ENCODE peak calls at places on chromosome 22, in eight cellular contexts. One of them, this sample, is unnamed.

GRCh38 chr22:36081023-36081431 is 52.4 kb upstream of the RBFOX2 start:
- DNase-seq in COR-L47: no peak
- DNase-seq in NCI-H1105: no peak
- DNase-seq in KBM-7: no peak
- DNase-seq in GM20000: no peak
- DNase-seq in A549: no peak
- DNase-seq in stimulated activated CD8-positive, alpha-beta memory T cell treated with anti-CD3 and anti-CD28 coated beads, Interleukin-12 subunit alpha, Interleukin-12 subunit beta, amount 100 ng/mL, for 1 hour: no peak
- DNase-seq in right cardiac atrium: no peak
- DNase-seq in this sample: no peak

GRCh38 chr22:39873963-39874362 is 19.6 kb downstream of the ENTHD1 start:
- DNase-seq in A549: no peak
- DNase-seq in GM20000: no peak
- DNase-seq in NCI-H1105: no peak
- DNase-seq in COR-L47: no peak
- DNase-seq in right cardiac atrium: no peak
- DNase-seq in stimulated activated CD8-positive, alpha-beta memory T cell treated with anti-CD3 and anti-CD28 coated beads, Interleukin-12 subunit alpha, Interleukin-12 subunit beta, amount 100 ng/mL, for 1 hour: no peak
- DNase-seq in KBM-7: no peak
- DNase-seq in this sample: no peak

GRCh38 chr22:38967451-38968450 is 10.3 kb downstream of the APOBEC3A start:
- DNase-seq in GM20000: no peak
- DNase-seq in KBM-7: no peak
- DNase-seq in A549: no peak
- DNase-seq in COR-L47: no peak
- DNase-seq in stimulated activated CD8-positive, alpha-beta memory T cell treated with anti-CD3 and anti-CD28 coated beads, Interleukin-12 subunit alpha, Interleukin-12 subunit beta, amount 100 ng/mL, for 1 hour: no peak
- DNase-seq in NCI-H1105: no peak
- DNase-seq in right cardiac atrium: peak
- DNase-seq in this sample: peak

GRCh38 chr22:27461470-27461869 is 340.1 kb downstream of the MN1 start:
- DNase-seq in KBM-7: no peak
- DNase-seq in COR-L47: no peak
- DNase-seq in A549: peak
- DNase-seq in GM20000: no peak
- DNase-seq in NCI-H1105: no peak
- DNase-seq in stimulated activated CD8-positive, alpha-beta memory T cell treated with anti-CD3 and anti-CD28 coated beads, Interleukin-12 subunit alpha, Interleukin-12 subunit beta, amount 100 ng/mL, for 1 hour: no peak
- DNase-seq in right cardiac atrium: no peak
- DNase-seq in this sample: no peak

GRCh38 chr22:49960967-49961600 is 512 bp downstream of the PIM3 start:
- DNase-seq in NCI-H1105: no peak
- DNase-seq in right cardiac atrium: peak
- DNase-seq in A549: no peak
- DNase-seq in GM20000: peak
- DNase-seq in COR-L47: peak
- DNase-seq in KBM-7: no peak
- DNase-seq in stimulated activated CD8-positive, alpha-beta memory T cell treated with anti-CD3 and anti-CD28 coated beads, Interleukin-12 subunit alpha, Interleukin-12 subunit beta, amount 100 ng/mL, for 1 hour: no peak
- DNase-seq in this sample: peak

GRCh38 chr22:32708835-32709234 is 92.7 kb upstream of the TIMP3 start:
- DNase-seq in A549: no peak
- DNase-seq in KBM-7: no peak
- DNase-seq in NCI-H1105: no peak
- DNase-seq in COR-L47: no peak
- DNase-seq in stimulated activated CD8-positive, alpha-beta memory T cell treated with anti-CD3 and anti-CD28 coated beads, Interleukin-12 subunit alpha, Interleukin-12 subunit beta, amount 100 ng/mL, for 1 hour: no peak
- DNase-seq in GM20000: no peak
- DNase-seq in right cardiac atrium: peak
- DNase-seq in this sample: peak

GRCh38 chr22:45318168-45318557 is 8.4 kb downstream of the FAM118A start:
- DNase-seq in NCI-H1105: peak
- DNase-seq in stimulated activated CD8-positive, alpha-beta memory T cell treated with anti-CD3 and anti-CD28 coated beads, Interleukin-12 subunit alpha, Interleukin-12 subunit beta, amount 100 ng/mL, for 1 hour: peak
- DNase-seq in right cardiac atrium: peak
- DNase-seq in GM20000: peak
- DNase-seq in COR-L47: peak
- DNase-seq in A549: no peak
- DNase-seq in KBM-7: peak
- DNase-seq in this sample: peak

GRCh38 chr22:47298017-47298820 is 535.8 kb downstream of the TBC1D22A start:
- DNase-seq in stimulated activated CD8-positive, alpha-beta memory T cell treated with anti-CD3 and anti-CD28 coated beads, Interleukin-12 subunit alpha, Interleukin-12 subunit beta, amount 100 ng/mL, for 1 hour: no peak
- DNase-seq in COR-L47: no peak
- DNase-seq in NCI-H1105: no peak
- DNase-seq in right cardiac atrium: no peak
- DNase-seq in GM20000: no peak
- DNase-seq in KBM-7: no peak
- DNase-seq in A549: no peak
- DNase-seq in this sample: no peak

GRCh38 chr22:30246962-30247376 is 410 bp upstream of the LIF start:
- DNase-seq in GM20000: no peak
- DNase-seq in stimulated activated CD8-positive, alpha-beta memory T cell treated with anti-CD3 and anti-CD28 coated beads, Interleukin-12 subunit alpha, Interleukin-12 subunit beta, amount 100 ng/mL, for 1 hour: no peak
- DNase-seq in KBM-7: no peak
- DNase-seq in COR-L47: no peak
- DNase-seq in A549: no peak
- DNase-seq in NCI-H1105: no peak
- DNase-seq in right cardiac atrium: no peak
- DNase-seq in this sample: no peak

GRCh38 chr22:22038178-22038880 is 55.7 kb upstream of the TOP3B start:
- DNase-seq in stimulated activated CD8-positive, alpha-beta memory T cell treated with anti-CD3 and anti-CD28 coated beads, Interleukin-12 subunit alpha, Interleukin-12 subunit beta, amount 100 ng/mL, for 1 hour: no peak
- DNase-seq in COR-L47: no peak
- DNase-seq in A549: no peak
- DNase-seq in KBM-7: no peak
- DNase-seq in NCI-H1105: no peak
- DNase-seq in GM20000: no peak
- DNase-seq in right cardiac atrium: no peak
- DNase-seq in this sample: no peak

GRCh38 chr22:33823552-33823951 is 96.7 kb downstream of the LARGE1 start:
- DNase-seq in COR-L47: no peak
- DNase-seq in NCI-H1105: no peak
- DNase-seq in right cardiac atrium: no peak
- DNase-seq in stimulated activated CD8-positive, alpha-beta memory T cell treated with anti-CD3 and anti-CD28 coated beads, Interleukin-12 subunit alpha, Interleukin-12 subunit beta, amount 100 ng/mL, for 1 hour: no peak
- DNase-seq in KBM-7: no peak
- DNase-seq in GM20000: no peak
- DNase-seq in A549: no peak
- DNase-seq in this sample: peak

GRCh38 chr22:26534166-26534855 is 22.0 kb upstream of the TFIP11 start:
- DNase-seq in KBM-7: no peak
- DNase-seq in A549: no peak
- DNase-seq in stimulated activated CD8-positive, alpha-beta memory T cell treated with anti-CD3 and anti-CD28 coated beads, Interleukin-12 subunit alpha, Interleukin-12 subunit beta, amount 100 ng/mL, for 1 hour: no peak
- DNase-seq in COR-L47: no peak
- DNase-seq in GM20000: no peak
- DNase-seq in NCI-H1105: no peak
- DNase-seq in right cardiac atrium: no peak
- DNase-seq in this sample: no peak

GRCh38 chr22:23234409-23235161 is 54.3 kb downstream of the BCR start:
- DNase-seq in right cardiac atrium: peak
- DNase-seq in stimulated activated CD8-positive, alpha-beta memory T cell treated with anti-CD3 and anti-CD28 coated beads, Interleukin-12 subunit alpha, Interleukin-12 subunit beta, amount 100 ng/mL, for 1 hour: no peak
- DNase-seq in COR-L47: no peak
- DNase-seq in KBM-7: no peak
- DNase-seq in A549: no peak
- DNase-seq in NCI-H1105: no peak
- DNase-seq in GM20000: no peak
- DNase-seq in this sample: no peak

GRCh38 chr22:35275580-35275979 is 18.3 kb downstream of the HMGXB4 start:
- DNase-seq in A549: no peak
- DNase-seq in NCI-H1105: no peak
- DNase-seq in GM20000: no peak
- DNase-seq in COR-L47: no peak
- DNase-seq in right cardiac atrium: no peak
- DNase-seq in KBM-7: no peak
- DNase-seq in stimulated activated CD8-positive, alpha-beta memory T cell treated with anti-CD3 and anti-CD28 coated beads, Interleukin-12 subunit alpha, Interleukin-12 subunit beta, amount 100 ng/mL, for 1 hour: no peak
- DNase-seq in this sample: no peak

GRCh38 chr22:32850591-32851517 is 49.3 kb downstream of the TIMP3 start:
- DNase-seq in COR-L47: no peak
- DNase-seq in right cardiac atrium: peak
- DNase-seq in KBM-7: no peak
- DNase-seq in GM20000: no peak
- DNase-seq in A549: no peak
- DNase-seq in stimulated activated CD8-positive, alpha-beta memory T cell treated with anti-CD3 and anti-CD28 coated beads, Interleukin-12 subunit alpha, Interleukin-12 subunit beta, amount 100 ng/mL, for 1 hour: no peak
- DNase-seq in NCI-H1105: no peak
- DNase-seq in this sample: peak

GRCh38 chr22:26489447-26490036 is 5.9 kb downstream of the SRRD start:
- DNase-seq in KBM-7: no peak
- DNase-seq in stimulated activated CD8-positive, alpha-beta memory T cell treated with anti-CD3 and anti-CD28 coated beads, Interleukin-12 subunit alpha, Interleukin-12 subunit beta, amount 100 ng/mL, for 1 hour: no peak
- DNase-seq in NCI-H1105: no peak
- DNase-seq in right cardiac atrium: no peak
- DNase-seq in A549: no peak
- DNase-seq in GM20000: no peak
- DNase-seq in COR-L47: no peak
- DNase-seq in this sample: no peak

GRCh38 chr22:39598017-39598965 is 27.7 kb downstream of the CACNA1I start:
- DNase-seq in KBM-7: no peak
- DNase-seq in NCI-H1105: no peak
- DNase-seq in right cardiac atrium: no peak
- DNase-seq in COR-L47: no peak
- DNase-seq in A549: peak
- DNase-seq in stimulated activated CD8-positive, alpha-beta memory T cell treated with anti-CD3 and anti-CD28 coated beads, Interleukin-12 subunit alpha, Interleukin-12 subunit beta, amount 100 ng/mL, for 1 hour: peak
- DNase-seq in GM20000: peak
- DNase-seq in this sample: no peak

GRCh38 chr22:44256085-44256484 is 56.7 kb downstream of the SHISAL1 start:
- DNase-seq in right cardiac atrium: no peak
- DNase-seq in KBM-7: no peak
- DNase-seq in A549: no peak
- DNase-seq in stimulated activated CD8-positive, alpha-beta memory T cell treated with anti-CD3 and anti-CD28 coated beads, Interleukin-12 subunit alpha, Interleukin-12 subunit beta, amount 100 ng/mL, for 1 hour: no peak
- DNase-seq in GM20000: no peak
- DNase-seq in NCI-H1105: no peak
- DNase-seq in COR-L47: no peak
- DNase-seq in this sample: no peak

GRCh38 chr22:40819741-40820140 is 595 bp upstream of the SLC25A17 start:
- DNase-seq in A549: no peak
- DNase-seq in NCI-H1105: no peak
- DNase-seq in KBM-7: no peak
- DNase-seq in right cardiac atrium: no peak
- DNase-seq in GM20000: peak
- DNase-seq in stimulated activated CD8-positive, alpha-beta memory T cell treated with anti-CD3 and anti-CD28 coated beads, Interleukin-12 subunit alpha, Interleukin-12 subunit beta, amount 100 ng/mL, for 1 hour: no peak
- DNase-seq in COR-L47: peak
- DNase-seq in this sample: no peak

GRCh38 chr22:37014835-37015586 is 4.2 kb downstream of the TST start:
- DNase-seq in COR-L47: no peak
- DNase-seq in A549: no peak
- DNase-seq in KBM-7: no peak
- DNase-seq in NCI-H1105: no peak
- DNase-seq in right cardiac atrium: peak
- DNase-seq in stimulated activated CD8-positive, alpha-beta memory T cell treated with anti-CD3 and anti-CD28 coated beads, Interleukin-12 subunit alpha, Interleukin-12 subunit beta, amount 100 ng/mL, for 1 hour: no peak
- DNase-seq in GM20000: no peak
- DNase-seq in this sample: no peak

GRCh38 chr22:27241430-27242110 is 560.0 kb downstream of the MN1 start:
- DNase-seq in A549: no peak
- DNase-seq in stimulated activated CD8-positive, alpha-beta memory T cell treated with anti-CD3 and anti-CD28 coated beads, Interleukin-12 subunit alpha, Interleukin-12 subunit beta, amount 100 ng/mL, for 1 hour: no peak
- DNase-seq in right cardiac atrium: peak
- DNase-seq in COR-L47: no peak
- DNase-seq in GM20000: no peak
- DNase-seq in NCI-H1105: peak
- DNase-seq in KBM-7: no peak
- DNase-seq in this sample: peak

GRCh38 chr22:31148516-31148915 is 8.2 kb upstream of the PLA2G3 start:
- DNase-seq in NCI-H1105: no peak
- DNase-seq in COR-L47: no peak
- DNase-seq in GM20000: no peak
- DNase-seq in right cardiac atrium: peak
- DNase-seq in stimulated activated CD8-positive, alpha-beta memory T cell treated with anti-CD3 and anti-CD28 coated beads, Interleukin-12 subunit alpha, Interleukin-12 subunit beta, amount 100 ng/mL, for 1 hour: no peak
- DNase-seq in KBM-7: no peak
- DNase-seq in A549: no peak
- DNase-seq in this sample: peak

GRCh38 chr22:42443240-42444059 is 11.2 kb upstream of the NFAM1 start:
- DNase-seq in NCI-H1105: no peak
- DNase-seq in A549: peak
- DNase-seq in COR-L47: no peak
- DNase-seq in right cardiac atrium: peak
- DNase-seq in stimulated activated CD8-positive, alpha-beta memory T cell treated with anti-CD3 and anti-CD28 coated beads, Interleukin-12 subunit alpha, Interleukin-12 subunit beta, amount 100 ng/mL, for 1 hour: no peak
- DNase-seq in GM20000: no peak
- DNase-seq in KBM-7: no peak
- DNase-seq in this sample: no peak

GRCh38 chr22:45602824-45603301 is 68.8 kb upstream of the ATXN10 start:
- DNase-seq in KBM-7: no peak
- DNase-seq in stimulated activated CD8-positive, alpha-beta memory T cell treated with anti-CD3 and anti-CD28 coated beads, Interleukin-12 subunit alpha, Interleukin-12 subunit beta, amount 100 ng/mL, for 1 hour: no peak
- DNase-seq in A549: no peak
- DNase-seq in NCI-H1105: no peak
- DNase-seq in GM20000: no peak
- DNase-seq in right cardiac atrium: no peak
- DNase-seq in COR-L47: no peak
- DNase-seq in this sample: no peak

GRCh38 chr22:35630387-35630793 is 13.3 kb upstream of the MB start:
- DNase-seq in A549: peak
- DNase-seq in COR-L47: no peak
- DNase-seq in KBM-7: no peak
- DNase-seq in stimulated activated CD8-positive, alpha-beta memory T cell treated with anti-CD3 and anti-CD28 coated beads, Interleukin-12 subunit alpha, Interleukin-12 subunit beta, amount 100 ng/mL, for 1 hour: no peak
- DNase-seq in GM20000: no peak
- DNase-seq in NCI-H1105: no peak
- DNase-seq in right cardiac atrium: no peak
- DNase-seq in this sample: no peak

GRCh38 chr22:28609921-28610320 is 69.7 kb downstream of the TTC28 start:
- DNase-seq in right cardiac atrium: no peak
- DNase-seq in NCI-H1105: no peak
- DNase-seq in GM20000: no peak
- DNase-seq in COR-L47: no peak
- DNase-seq in A549: no peak
- DNase-seq in stimulated activated CD8-positive, alpha-beta memory T cell treated with anti-CD3 and anti-CD28 coated beads, Interleukin-12 subunit alpha, Interleukin-12 subunit beta, amount 100 ng/mL, for 1 hour: no peak
- DNase-seq in KBM-7: no peak
- DNase-seq in this sample: no peak

This sample was measured in heart left ventricle.